ENCODE peak calls at places on chromosome 22, in six cellular contexts. T is OCI-LY7, A is GM12865, Y is kidney epithelial cell, F is stomach, Z is spleen. S is an unnamed sample.

GRCh38 chr22:46058591-46059519 is 81.9 kb upstream of the WNT7B start:
- DNase-seq in T (no peak), A (no peak), Y (no peak), F (peak), Z (peak), S (no peak)

GRCh38 chr22:35961480-35961902 is 67.1 kb downstream of the RBFOX2 start:
- DNase-seq in T (no peak), A (no peak), Y (peak), F (no peak), Z (no peak), S (no peak)

GRCh38 chr22:25563757-25564319 is 637 bp upstream of the GRK3 start:
- DNase-seq in T (peak), A (peak), Y (no peak), F (no peak), Z (no peak), S (no peak)

GRCh38 chr22:46007003-46007847 is 30.3 kb upstream of the WNT7B start:
- DNase-seq in T (no peak), A (no peak), Y (peak), F (peak), Z (peak), S (no peak)

GRCh38 chr22:19597399-19597735 is 73.2 kb upstream of the CLDN5 start:
- DNase-seq in T (peak), A (no peak), Y (no peak), F (no peak), Z (peak), S (no peak)

GRCh38 chr22:30893434-30894370 is 74.9 kb downstream of the MORC2 start:
- DNase-seq in T (no peak), A (no peak), Y (no peak), F (peak), Z (peak), S (no peak)

GRCh38 chr22:36951746-36952145 is 38.3 kb downstream of the CSF2RB start:
- DNase-seq in T (no peak), A (no peak), Y (no peak), F (no peak), Z (no peak), S (no peak)

GRCh38 chr22:41048791-41049717 is 43.3 kb upstream of the EP300 start:
- DNase-seq in T (no peak), A (no peak), Y (peak), F (peak), Z (peak), S (no peak)

GRCh38 chr22:48959496-48959895 is 868.2 kb downstream of the BRD1 start:
- DNase-seq in T (no peak), A (no peak), Y (no peak), F (peak), Z (peak), S (no peak)

GRCh38 chr22:37759281-37759680 is 48.5 kb upstream of the GCAT start:
- DNase-seq in T (no peak), A (no peak), Y (no peak), F (no peak), Z (no peak), S (no peak)

DNA sequence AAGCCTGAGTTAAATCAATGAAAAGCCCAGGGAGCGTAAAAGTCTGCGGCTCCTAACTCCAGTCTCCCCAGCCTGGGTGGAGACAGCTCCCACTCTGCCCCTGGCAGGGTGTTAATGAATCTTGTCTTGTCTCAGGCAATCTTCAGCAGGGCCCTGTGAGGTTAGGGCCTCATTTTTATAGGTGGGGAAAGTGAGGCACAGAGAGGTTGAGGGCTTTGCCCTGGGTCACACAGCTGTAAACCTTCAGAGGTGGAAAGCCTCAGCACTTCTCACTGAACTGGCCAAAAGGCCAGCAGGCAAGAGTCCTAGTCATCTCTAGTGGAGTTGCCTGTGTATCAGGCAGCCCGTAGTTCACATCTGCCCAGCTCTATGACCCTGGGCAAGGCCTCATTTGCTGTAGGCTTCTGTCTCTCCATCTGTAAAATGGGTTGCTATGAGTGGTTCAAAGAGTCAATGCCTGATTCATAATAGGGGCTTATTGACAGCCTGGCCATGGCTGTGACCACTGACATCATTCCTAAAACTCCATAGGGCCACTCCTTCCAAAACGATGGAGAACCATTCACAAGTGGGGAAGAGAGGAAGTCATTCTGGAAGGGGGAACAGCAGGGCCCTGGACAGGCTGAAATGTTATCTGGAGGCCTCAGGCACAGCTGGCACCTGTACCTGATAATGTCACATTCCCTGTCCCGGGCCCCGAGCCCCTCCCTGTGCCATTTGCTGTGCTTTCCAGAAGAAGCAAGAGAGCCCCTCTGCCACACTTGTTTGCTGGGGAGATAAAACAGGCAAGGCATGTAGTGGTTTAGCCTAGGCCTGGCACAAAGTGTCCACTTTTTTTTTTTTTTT is 6.0 kb downstream of the CBX7 start:
- DNase-seq in T (no peak), A (no peak), Y (no peak), F (no peak), Z (peak), S (no peak)
- H3K4me3 ChIP-seq in T (peak), A (peak), Y (no peak), F (peak), Z (peak), S (peak)

DNA sequence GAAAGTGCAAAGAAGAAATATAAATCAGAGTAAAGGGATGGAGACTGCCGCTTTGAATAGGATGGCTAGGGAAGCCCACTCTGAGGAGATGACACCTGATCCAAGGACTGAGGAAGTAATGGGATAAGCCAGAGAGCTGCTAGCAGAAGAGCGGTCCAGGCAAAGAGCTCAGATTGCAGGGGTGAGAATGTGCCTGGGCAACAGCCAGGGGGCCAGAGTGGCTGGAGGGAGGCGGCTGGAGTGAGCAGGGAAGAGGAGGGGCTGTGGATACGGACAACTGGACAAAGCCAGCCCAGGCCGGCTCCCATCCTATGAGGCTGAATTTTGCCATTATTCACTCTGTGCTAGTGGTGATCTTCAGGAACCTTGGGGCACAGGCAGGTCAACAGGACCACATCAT is 360.3 kb upstream of the SYN3 start:
- DNase-seq in T (no peak), A (no peak), Y (no peak), F (no peak), Z (no peak), S (no peak)
- TF ChIP-seq CTCF in T (no peak), A (no peak), Y (no peak), F (no peak), Z (no peak), S (no peak)

DNA sequence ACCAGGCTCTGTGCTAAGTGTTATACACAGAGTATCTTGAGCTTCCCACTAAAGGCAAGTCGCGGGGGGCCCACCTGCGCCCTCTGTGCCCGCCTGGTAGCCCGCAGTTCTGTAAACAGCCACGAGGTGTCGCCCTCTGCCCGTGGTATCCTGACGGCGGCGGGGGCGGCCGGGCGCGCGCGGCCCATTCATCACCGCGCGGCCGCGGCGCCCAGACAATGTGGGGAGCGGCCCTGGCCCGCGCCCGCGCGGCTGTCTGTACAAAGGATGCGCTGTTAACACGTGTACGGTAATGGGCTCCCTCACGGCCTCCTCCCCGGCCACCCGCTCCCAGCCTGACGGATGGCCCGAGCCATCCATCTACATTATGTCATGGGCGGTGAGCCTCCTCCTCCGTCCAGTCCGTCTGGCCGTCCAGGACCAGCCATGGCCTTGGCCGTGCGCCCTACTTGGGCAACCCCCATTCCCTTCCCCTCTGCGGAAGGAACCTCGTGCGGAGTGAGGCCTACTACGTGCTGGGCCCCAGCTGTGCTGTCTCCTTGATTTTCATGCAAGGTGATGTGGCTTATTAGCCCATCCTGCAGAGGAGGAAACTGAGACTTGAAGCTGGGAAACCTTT is 99.4 kb downstream of the MIAT start:
- DNase-seq in T (no peak), A (peak), Y (no peak), F (peak), Z (peak), S (no peak)
- H3K4me3 ChIP-seq in T (no peak), A (no peak), Y (peak), F (peak), Z (peak), S (no peak)

DNA sequence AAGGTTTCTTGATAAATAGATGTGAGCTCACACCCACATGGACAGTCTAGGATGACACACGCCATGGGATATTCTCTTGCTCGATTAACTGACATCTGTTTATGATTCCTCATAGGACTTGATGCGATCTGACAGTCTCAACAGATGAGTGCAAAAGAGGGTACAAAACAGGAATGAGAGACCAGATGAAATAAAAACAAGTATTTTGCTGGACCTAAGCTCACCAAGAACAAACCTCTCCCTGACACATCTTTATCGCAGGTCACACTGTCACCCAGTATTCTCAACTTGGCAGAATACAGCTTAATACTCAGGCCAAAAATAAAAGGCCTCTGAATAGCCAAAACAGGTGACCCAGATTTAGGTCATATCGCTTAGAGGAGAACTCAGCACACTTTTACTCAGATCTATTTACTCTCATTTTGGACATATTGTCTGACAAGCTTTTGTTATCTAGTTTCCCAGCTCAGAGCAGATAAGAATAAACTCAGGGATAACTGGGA is 216.8 kb upstream of the SYN3 start:
- DNase-seq in T (no peak), A (no peak), Y (no peak), F (no peak), Z (no peak), S (no peak)
- TF ChIP-seq CTCF in T (no peak), A (no peak), Y (no peak), F (no peak), Z (no peak), S (no peak)

DNA sequence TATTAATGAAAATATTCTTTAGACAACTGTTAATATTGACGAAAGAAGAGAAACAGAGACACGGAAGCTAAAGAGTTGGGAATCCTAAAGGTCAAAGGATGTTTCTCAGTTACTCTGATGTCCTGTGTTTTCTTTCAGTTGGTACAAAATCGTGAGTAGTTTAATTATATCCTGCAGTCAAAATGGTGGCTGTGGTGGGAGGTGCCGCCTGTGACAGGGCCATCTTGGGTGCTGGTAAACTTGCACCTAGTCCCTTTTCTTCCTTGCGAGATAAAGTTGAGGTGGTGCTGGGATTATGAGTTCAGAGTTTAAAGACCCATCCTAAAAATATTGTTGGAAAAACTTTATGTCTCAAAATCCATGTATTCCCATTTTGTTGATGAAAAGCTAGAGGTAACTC is 2.2 kb downstream of the CECR2 start:
- DNase-seq in T (no peak), A (no peak), Y (no peak), F (no peak), Z (no peak), S (no peak)
- H3K4me3 ChIP-seq in T (no peak), A (no peak), Y (peak), F (no peak), Z (peak), S (no peak)

DNA sequence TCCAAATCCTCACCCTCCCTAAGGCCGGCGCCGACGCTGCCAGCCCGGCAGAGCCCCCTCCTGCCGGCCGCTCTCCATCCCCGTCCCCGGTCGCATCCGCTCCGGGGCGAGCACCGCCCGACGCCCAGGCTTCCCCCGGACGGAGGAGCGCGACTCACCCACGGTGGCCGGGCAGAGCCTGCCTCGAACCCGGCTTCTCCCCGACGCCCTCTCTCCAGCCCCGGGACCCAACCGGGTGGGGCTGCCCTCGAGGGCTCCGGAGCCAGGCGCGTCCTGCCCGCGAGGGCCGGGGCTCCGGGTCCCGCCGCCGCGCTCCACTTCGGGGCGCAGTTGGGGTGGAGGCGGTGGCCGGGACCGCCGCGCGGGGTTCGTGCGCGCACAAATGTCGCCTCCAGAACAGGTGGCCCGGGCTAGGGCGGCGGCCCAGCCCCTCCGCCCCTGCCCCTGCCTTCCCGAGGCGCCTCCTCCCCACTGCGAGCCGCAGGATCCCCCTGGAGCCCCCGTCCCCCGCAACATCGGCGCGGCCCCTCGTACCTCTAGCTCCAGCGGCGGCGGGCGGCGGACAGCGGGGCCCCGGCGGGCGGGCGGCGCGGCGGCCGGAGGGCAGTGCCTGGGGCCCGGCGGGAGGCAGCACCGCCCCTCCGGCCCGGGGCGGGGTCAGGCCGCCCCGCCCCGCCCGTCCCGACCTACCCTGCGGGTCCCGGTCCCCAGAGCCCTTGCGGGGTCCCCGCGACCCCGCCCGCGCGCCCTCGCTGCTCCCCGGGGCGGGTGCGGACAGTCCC is at the start of gene A4GALT:
- DNase-seq in T (peak), A (peak), Y (no peak), F (no peak), Z (peak), S (no peak)
- TF ChIP-seq CTCF in T (no peak), A (no peak), Y (no peak), F (no peak), Z (no peak), S (no peak)